ENCODE peak calls at places on chromosome 22, in ten cellular contexts. Z, E, Q, B, V, R, N, T, K and O are unnamed samples.

GRCh38 chr22:37079668-37080171 is 28.2 kb downstream of the KCTD17 start:
- DNase-seq in E (peak; percentile 67), T (peak; percentile 27), K (peak; percentile 80), R (peak; percentile 92), Q (no peak), N (no peak), B (no peak), Z (no peak), V (no peak), O (peak; percentile 61)

GRCh38 chr22:28402066-28402465 is 277.6 kb downstream of the TTC28 start:
- DNase-seq in K (no peak), T (no peak), B (no peak), R (no peak), N (no peak), E (no peak), Z (no peak), V (no peak), Q (no peak), O (no peak)

GRCh38 chr22:38077096-38077495 is 6.9 kb downstream of the SLC16A8 start:
- DNase-seq in N (no peak), K (no peak), V (no peak), R (no peak), Z (no peak), Q (no peak), T (no peak), E (no peak), B (peak; percentile 25), O (no peak)

GRCh38 chr22:26318975-26319374 is 110.1 kb upstream of the ASPHD2 start:
- DNase-seq in K (no peak), V (no peak), B (no peak), E (no peak), Z (no peak), T (peak; percentile 35), Q (no peak), R (no peak), N (no peak), O (peak; percentile 87)

GRCh38 chr22:23713696-23714595 is 23.1 kb downstream of the RGL4 start:
- DNase-seq in K (peak; percentile 32), V (no peak), N (no peak), E (no peak), R (no peak), Z (no peak), T (no peak), B (no peak), Q (no peak), O (no peak)

GRCh38 chr22:20456064-20456721 is 18.6 kb upstream of the SCARF2 start:
- DNase-seq in B (peak; percentile 90), V (peak; percentile 66), T (peak; percentile 87), N (peak; percentile 8), E (peak; percentile 92), R (peak; percentile 78), Z (peak; percentile 77), K (peak; percentile 78), Q (peak; percentile 74), O (peak; percentile 86)

GRCh38 chr22:44136112-44136511 is 44.6 kb upstream of the PARVG start:
- DNase-seq in T (no peak), E (no peak), B (no peak), V (no peak), R (no peak), Z (no peak), N (no peak), K (no peak), Q (no peak), O (no peak)

GRCh38 chr22:36865346-36865745 is 4.5 kb downstream of the NCF4 start:
- DNase-seq in T (no peak), E (peak; percentile 90), V (peak; percentile 31), B (no peak), Z (no peak), K (peak; percentile 20), N (no peak), Q (no peak), R (no peak), O (no peak)

GRCh38 chr22:34669001-34669400 is 397.0 kb upstream of the ISX start:
- DNase-seq in Q (no peak), Z (no peak), N (no peak), B (no peak), E (no peak), R (no peak), T (no peak), K (no peak), V (no peak), O (peak; percentile 1)

GRCh38 chr22:30908051-30908461 is 60.5 kb downstream of the MORC2 start:
- DNase-seq in N (no peak), E (peak; percentile 37), R (no peak), V (no peak), B (no peak), Q (no peak), T (no peak), K (no peak), Z (no peak), O (no peak)

GRCh38 chr22:19868773-19869471 is 14.2 kb upstream of the GNB1L start:
- DNase-seq in K (no peak), T (no peak), N (no peak), Q (no peak), V (no peak), E (peak; percentile 40), B (peak; percentile 67), Z (peak; percentile 17), R (no peak), O (no peak)

GRCh38 chr22:20386972-20387371 is 7.0 kb upstream of the ZNF74 start:
- DNase-seq in K (no peak), Q (no peak), R (no peak), Z (no peak), E (no peak), N (no peak), B (no peak), T (no peak), V (no peak), O (no peak)

GRCh38 chr22:35638408-35638807 is 9.8 kb upstream of the APOL6 start:
- DNase-seq in Q (no peak), E (peak; percentile 93), K (no peak), V (no peak), R (no peak), T (peak; percentile 95), Z (peak; percentile 91), N (no peak), B (peak; percentile 97), O (peak; percentile 93)

GRCh38 chr22:39727541-39727940 is 157.0 kb downstream of the CACNA1I start:
- DNase-seq in B (no peak), N (no peak), T (no peak), R (no peak), K (no peak), Q (no peak), Z (no peak), E (peak; percentile 52), V (no peak), O (peak; percentile 37)

GRCh38 chr22:46378499-46379300 is 43.2 kb downstream of the TRMU start:
- DNase-seq in K (no peak), E (no peak), V (no peak), Q (no peak), T (no peak), Z (no peak), R (no peak), B (peak; percentile 33), N (no peak), O (no peak)

GRCh38 chr22:17786435-17787158 is 12.3 kb upstream of the BID start:
- DNase-seq in V (no peak), T (peak; percentile 23), Z (peak; percentile 76), B (peak; percentile 81), N (no peak), Q (no peak), E (no peak), R (no peak), K (no peak), O (peak; percentile 18)

GRCh38 chr22:26702906-26703830 is 45.8 kb downstream of the MIAT start:
- DNase-seq in N (no peak), T (peak; percentile 18), Q (no peak), E (no peak), K (no peak), R (no peak), V (no peak), B (no peak), Z (no peak), O (peak; percentile 76)

GRCh38 chr22:50302564-50302963 is 4.9 kb downstream of the PLXNB2 start:
- DNase-seq in N (no peak), T (no peak), K (no peak), B (peak; percentile 84), Z (no peak), Q (no peak), E (no peak), R (no peak), V (no peak), O (no peak)

GRCh38 chr22:27952091-27952490 is 33.0 kb upstream of the PITPNB start:
- DNase-seq in E (peak; percentile 62), Q (no peak), R (no peak), K (no peak), B (no peak), V (no peak), T (peak; percentile 79), Z (no peak), N (no peak), O (peak; percentile 77)

GRCh38 chr22:46067159-46068111 is 82.9 kb upstream of the PPARA start:
- DNase-seq in R (no peak), Z (peak; percentile 17), V (no peak), E (no peak), B (peak; percentile 63), T (peak; percentile 68), N (peak; percentile 44), K (no peak), Q (no peak), O (peak; percentile 51)

GRCh38 chr22:39643311-39644083 is 72.9 kb downstream of the CACNA1I start:
- DNase-seq in R (no peak), Z (no peak), B (peak; percentile 18), T (peak; percentile 1), E (no peak), N (no peak), V (no peak), Q (no peak), K (no peak), O (peak; percentile 17)

GRCh38 chr22:31098633-31099110 is 8.7 kb downstream of the SELENOM start:
- DNase-seq in E (peak; percentile 80), T (no peak), Z (peak; percentile 68), R (no peak), N (no peak), B (peak; percentile 82), V (no peak), Q (no peak), K (no peak), O (peak; percentile 27)

GRCh38 chr22:24465566-24465965 is 29.6 kb upstream of the UPB1 start:
- DNase-seq in T (peak; percentile 92), R (no peak), E (peak; percentile 70), Q (no peak), B (no peak), Z (no peak), V (no peak), N (no peak), K (no peak), O (peak; percentile 81)

GRCh38 chr22:23183107-23183698 is 2.9 kb downstream of the BCR start:
- DNase-seq in R (no peak), N (no peak), V (no peak), T (peak; percentile 53), E (peak; percentile 94), Q (peak; percentile 52), K (no peak), B (peak; percentile 68), Z (peak; percentile 69), O (peak; percentile 62)

GRCh38 chr22:46996595-46997310 is 234.3 kb downstream of the TBC1D22A start:
- DNase-seq in Z (no peak), N (no peak), E (no peak), Q (no peak), R (no peak), B (no peak), T (no peak), V (no peak), K (no peak), O (peak; percentile 18)

GRCh38 chr22:19989725-19990067 is 26.9 kb downstream of the ARVCF start:
- DNase-seq in T (no peak), Z (no peak), V (no peak), B (no peak), R (no peak), Q (no peak), E (no peak), K (no peak), N (no peak), O (no peak)